ENCODE peak calls at places on chromosome 10, in nine cellular contexts. C, T, R, Y, B, O, J, Q and V are unnamed samples.

GRCh38 chr10:106175760-106176377 is 988.6 kb downstream of the SORCS1 start:
- DNase-seq in R (no peak), T (peak; percentile 18), J (no peak), B (no peak), O (no peak), C (no peak), Q (no peak), Y (peak; percentile 55), V (no peak)

GRCh38 chr10:121438320-121438719 is 159.9 kb downstream of the FGFR2 start:
- DNase-seq in Y (no peak), R (no peak), J (no peak), O (no peak), C (no peak), T (no peak), Q (no peak), B (no peak), V (no peak)

GRCh38 chr10:51759896-51760534 is 60.6 kb upstream of the CSTF2T start:
- DNase-seq in J (no peak), T (no peak), B (no peak), Y (no peak), R (no peak), C (no peak), Q (no peak), O (no peak), V (no peak)

GRCh38 chr10:95229724-95230627 is 35.9 kb downstream of the ACSM6 start:
- DNase-seq in Q (no peak), R (no peak), B (no peak), Y (peak; percentile 93), T (peak; percentile 94), C (no peak), J (no peak), O (peak; percentile 39), V (no peak)

GRCh38 chr10:7435674-7436073 is 24.8 kb upstream of the SFMBT2 start:
- DNase-seq in J (no peak), Q (no peak), T (no peak), R (no peak), B (no peak), O (no peak), Y (no peak), C (no peak), V (no peak)

GRCh38 chr10:58576736-58577366 is 64.2 kb downstream of the BICC1 start:
- DNase-seq in B (no peak), R (no peak), Q (no peak), C (no peak), T (peak; percentile 15), J (no peak), Y (no peak), O (no peak), V (no peak)

GRCh38 chr10:72816565-72816964 is 77.0 kb upstream of the OIT3 start:
- DNase-seq in J (no peak), Q (no peak), C (no peak), B (no peak), O (no peak), R (no peak), Y (no peak), T (no peak), V (no peak)

GRCh38 chr10:26292058-26292457 is 75.5 kb downstream of the GAD2 start:
- DNase-seq in T (no peak), O (no peak), C (no peak), Q (no peak), J (no peak), R (no peak), Y (no peak), B (no peak), V (no peak)

GRCh38 chr10:88913157-88913556 is 33.1 kb downstream of the STAMBPL1 start:
- DNase-seq in O (no peak), R (no peak), Y (no peak), J (no peak), C (no peak), B (no peak), T (peak; percentile 78), Q (no peak), V (no peak)

GRCh38 chr10:14749051-14749809 is 25.5 kb downstream of the FAM107B start:
- DNase-seq in T (no peak), B (peak; percentile 60), Y (no peak), J (no peak), O (peak; percentile 45), C (peak; percentile 39), R (no peak), Q (no peak), V (no peak)

GRCh38 chr10:29150010-29150409 is 138.9 kb upstream of the LYZL1 start:
- DNase-seq in T (no peak), J (no peak), O (peak; percentile 38), Y (no peak), B (peak; percentile 32), Q (no peak), C (peak; percentile 41), R (peak; percentile 47), V (no peak)

GRCh38 chr10:94102436-94102835 is 108.7 kb downstream of the PLCE1 start:
- DNase-seq in Q (no peak), Y (no peak), O (no peak), R (no peak), J (no peak), B (no peak), T (no peak), C (no peak), V (no peak)

GRCh38 chr10:114879541-114880158 is 58.1 kb downstream of the FHIP2A start:
- DNase-seq in J (no peak), R (peak; percentile 19), Y (peak; percentile 47), Q (no peak), B (peak; percentile 21), T (peak; percentile 27), C (peak; percentile 27), O (no peak), V (peak; percentile 63)

GRCh38 chr10:92094960-92095359 is 171.4 kb downstream of the BTAF1 start:
- DNase-seq in C (no peak), J (no peak), T (no peak), Q (no peak), R (no peak), Y (no peak), B (no peak), O (no peak), V (no peak)

GRCh38 chr10:65090991-65091390 is 1569.8 kb downstream of the REEP3 start:
- DNase-seq in T (no peak), R (no peak), O (no peak), J (no peak), Y (no peak), B (no peak), C (no peak), Q (no peak), V (no peak)

GRCh38 chr10:3045471-3046209 is 21.7 kb upstream of the PFKP start:
- DNase-seq in J (peak; percentile 78), Y (peak; percentile 52), Q (peak; percentile 69), T (peak; percentile 87), B (no peak), R (peak; percentile 55), C (peak; percentile 78), O (peak; percentile 70), V (no peak)

DNA sequence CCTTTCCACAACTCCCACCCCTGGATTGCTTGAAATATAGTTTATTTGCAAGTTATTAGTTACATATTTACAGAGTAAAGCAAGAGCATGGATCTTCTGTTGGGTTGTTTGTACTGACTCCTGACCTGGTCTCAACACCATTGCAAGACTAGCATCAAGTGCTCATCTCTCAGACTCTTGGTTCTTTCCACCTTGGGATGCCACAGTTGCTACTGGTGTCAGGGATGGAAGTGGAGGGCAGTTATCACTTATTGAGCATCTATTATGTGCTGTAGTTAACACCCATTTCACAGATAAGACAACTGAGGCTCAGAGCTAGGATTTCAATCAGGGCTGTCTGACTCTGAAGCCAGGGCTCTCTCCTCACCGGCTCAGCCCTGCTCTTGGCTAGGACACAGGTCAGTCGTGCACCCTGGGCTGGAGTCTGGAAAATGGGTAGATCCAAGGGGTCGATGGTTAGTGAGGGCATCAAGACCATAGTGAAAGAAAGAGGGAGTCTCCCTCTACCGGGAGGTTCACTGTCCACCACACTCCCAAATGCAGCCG is 614 bp upstream of the ADAMTS14 start:
- DNase-seq in T (no peak), Q (no peak), O (no peak), C (no peak), Y (no peak), B (no peak), J (no peak), R (no peak), V (no peak)
- TF ChIP-seq CTCF in T (peak; percentile 30), Q (no peak), O (no peak), C (peak; percentile 9), Y (peak; percentile 29), B (no peak), J (no peak), R (no peak), V (peak; percentile 31)

GRCh38 chr10:77940225-77940624 is 13.7 kb upstream of the DLG5 start:
- DNase-seq in T (no peak), C (no peak), Q (no peak), J (no peak), R (no peak), Y (no peak), O (no peak), B (no peak), V (no peak)

GRCh38 chr10:77941790-77942189 is 15.2 kb upstream of the DLG5 start:
- DNase-seq in O (no peak), R (no peak), J (no peak), T (no peak), C (no peak), Q (no peak), B (no peak), Y (no peak), V (no peak)

GRCh38 chr10:77939561-77940001 is 13.0 kb upstream of the DLG5 start:
- DNase-seq in Q (peak; percentile 86), J (peak; percentile 69), Y (no peak), R (no peak), C (peak; percentile 37), T (peak; percentile 92), B (peak; percentile 38), O (peak; percentile 29), V (no peak)

GRCh38 chr10:77943086-77943901 is 16.7 kb upstream of the DLG5 start:
- DNase-seq in Y (peak; percentile 99), J (no peak), B (peak; percentile 29), C (no peak), Q (no peak), R (no peak), O (peak; percentile 21), T (peak; percentile 69), V (no peak)

DNA sequence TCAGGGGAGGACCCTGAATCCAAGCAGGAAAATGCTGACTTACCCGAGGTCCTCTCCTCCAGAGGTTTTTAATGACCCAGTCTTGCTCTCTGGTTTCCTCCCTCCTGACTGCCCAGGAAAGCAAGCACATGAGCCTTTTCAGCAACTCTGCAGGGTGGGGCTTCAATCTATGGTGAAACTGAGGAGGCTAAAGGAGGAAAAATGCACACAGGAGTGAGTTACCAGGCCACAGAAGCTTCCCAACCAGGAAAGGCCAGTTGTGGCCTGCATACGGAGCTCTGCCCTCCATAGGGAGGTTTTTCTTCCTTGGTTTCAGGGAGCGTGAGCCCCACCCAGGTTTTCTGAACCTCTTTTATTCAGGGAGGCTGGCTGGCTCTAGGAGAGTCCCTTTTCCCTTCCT is 14.1 kb upstream of the DLG5 start:
- DNase-seq in O (no peak), Y (no peak), R (no peak), B (no peak), Q (no peak), C (no peak), T (no peak), J (no peak), V (no peak)
- H3K27ac ChIP-seq in O (no peak overlapping the region), Y (no peak overlapping the region), R (no peak overlapping the region), B (no peak overlapping the region), Q (no peak overlapping the region), C (no peak overlapping the region), T (no peak overlapping the region), J (no peak overlapping the region), V (no peak overlapping the region)

GRCh38 chr10:49611815-49612512 is 1.9 kb downstream of the SLC18A3 start:
- DNase-seq in B (no peak), C (no peak), Y (no peak), O (no peak), T (no peak), Q (no peak), R (no peak), J (no peak), V (no peak)
- H3K4me3 ChIP-seq in B (no peak overlapping the region), C (no peak overlapping the region), Y (no peak overlapping the region), O (no peak overlapping the region), T (no peak overlapping the region), Q (no peak overlapping the region), R (no peak overlapping the region), J (no peak overlapping the region), V (no peak overlapping the region)

GRCh38 chr10:132536241-132536963 is 1.2 kb upstream of the INPP5A start:
- DNase-seq in T (no peak), Y (peak; percentile 33), R (no peak), C (no peak), B (peak; percentile 48), J (peak; percentile 35), O (peak; percentile 32), Q (peak; percentile 42), V (no peak)
- TF ChIP-seq CTCF in T (no peak), Y (no peak), R (no peak), C (no peak), B (no peak), J (no peak), O (no peak), Q (no peak), V (no peak)